ENCODE peak calls at places on chromosomes 16 and 17, in five cellular contexts. U is adrenal gland, W is AG04450, T is A673, G is breast epithelium. M is an unnamed sample. For H3K27me3, the result is how much of the 10 kb centered on the place peaks cover.

GRCh38 chr17:57215317-57215716 is 41.0 kb upstream of the MSI2 start:
- DNase-seq in U (peak), W (no peak), T (no peak), G (peak), M (no peak)

GRCh38 chr17:11144358-11145233 is 96.4 kb upstream of the SHISA6 start:
- DNase-seq in U (peak), W (no peak), T (peak), G (no peak), M (no peak)

GRCh38 chr16:9258423-9259051 is 167.1 kb downstream of the HAPSTR1 start:
- DNase-seq in U (no peak), W (no peak), T (peak), G (no peak), M (no peak)

GRCh38 chr17:19771971-19772630 is 24.0 kb upstream of the ALDH3A1 start:
- DNase-seq in U (no peak), W (no peak), T (no peak), G (no peak), M (no peak)

GRCh38 chr17:4786516-4786915 is 352 bp upstream of the VMO1 start:
- DNase-seq in U (no peak), W (no peak), T (no peak), G (no peak), M (no peak)

GRCh38 chr16:75108792-75109731 is 7.5 kb downstream of the LDHD start:
- DNase-seq in U (peak), W (peak), T (peak), G (peak), M (peak)

GRCh38 chr16:12461201-12461600 is 342.5 kb downstream of the CPPED1 start:
- DNase-seq in U (no peak), W (peak), T (no peak), G (no peak), M (no peak)

GRCh38 chr17:44555056-44555455 is 2.2 kb upstream of the FZD2 start:
- DNase-seq in U (no peak), W (no peak), T (peak), G (no peak), M (no peak)

GRCh38 chr17:61335105-61335844 is 64.4 kb upstream of the TBX2 start:
- DNase-seq in U (peak), W (no peak), T (no peak), G (no peak), M (no peak)

GRCh38 chr17:14014647-14015046 is 54.7 kb upstream of the COX10 start:
- DNase-seq in U (no peak), W (no peak), T (no peak), G (no peak), M (no peak)

DNA sequence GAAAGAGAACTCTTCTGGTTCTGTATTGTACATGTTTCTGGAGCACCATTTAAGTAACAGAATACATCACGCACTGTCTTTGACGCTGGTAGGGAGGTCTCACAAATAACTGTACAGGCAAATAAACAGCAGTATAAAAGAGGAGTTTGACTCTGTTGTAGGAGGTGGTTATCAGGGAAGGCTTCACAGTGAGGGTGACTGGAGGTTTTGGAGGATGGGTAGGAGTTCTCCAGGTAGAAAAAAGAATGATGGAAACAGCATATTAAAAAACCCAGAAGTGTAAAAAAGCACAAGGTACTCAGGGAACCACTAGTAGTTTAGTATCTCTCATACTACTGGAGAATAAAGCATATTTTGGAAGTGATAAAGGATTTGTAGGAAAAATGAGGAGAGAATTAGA is 2.7 kb upstream of the SLC6A2 start:
- DNase-seq in U (no peak), W (no peak), T (no peak), G (no peak), M (no peak)
- H3K27me3 ChIP-seq in U (under half), W (under half), T (half or more), G (under half), M (under half)

DNA sequence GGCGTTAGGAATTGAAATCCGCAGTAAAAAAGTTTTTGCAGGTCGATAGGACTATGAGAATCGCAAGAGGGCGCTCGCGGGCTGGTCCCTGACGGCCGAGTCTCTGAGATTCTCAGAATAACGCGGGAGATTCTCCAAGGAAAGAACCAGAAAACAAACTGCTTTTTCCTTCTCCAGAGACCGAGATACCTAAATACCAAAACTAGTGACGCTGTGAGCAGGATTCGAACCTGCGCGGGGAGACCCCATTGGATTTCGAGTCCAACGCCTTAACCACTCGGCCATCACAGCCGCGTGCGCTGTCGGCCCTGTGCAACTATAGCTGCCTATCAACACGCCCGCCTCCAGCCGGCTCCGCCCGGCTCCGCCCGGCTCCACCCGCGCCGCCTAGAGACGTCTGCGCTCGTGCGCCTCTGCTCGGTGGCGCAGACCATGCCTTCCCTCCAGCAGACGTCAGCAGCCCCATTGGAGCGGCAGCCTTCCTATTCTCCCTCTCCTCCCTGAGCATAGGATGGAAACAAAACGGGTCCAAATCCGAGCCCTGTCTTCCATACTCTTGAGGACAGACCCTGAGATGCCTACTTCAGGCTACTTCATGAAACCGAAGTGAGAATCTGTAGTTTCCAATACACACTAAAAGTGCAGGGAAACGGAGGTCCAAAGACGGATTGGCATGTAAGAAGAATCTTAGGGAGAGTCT is 13.4 kb downstream of the PER1 start:
- DNase-seq in U (peak), W (peak), T (peak), G (peak), M (peak)
- H3K4me3 ChIP-seq in U (no peak), W (peak), T (peak), G (peak), M (no peak)

DNA sequence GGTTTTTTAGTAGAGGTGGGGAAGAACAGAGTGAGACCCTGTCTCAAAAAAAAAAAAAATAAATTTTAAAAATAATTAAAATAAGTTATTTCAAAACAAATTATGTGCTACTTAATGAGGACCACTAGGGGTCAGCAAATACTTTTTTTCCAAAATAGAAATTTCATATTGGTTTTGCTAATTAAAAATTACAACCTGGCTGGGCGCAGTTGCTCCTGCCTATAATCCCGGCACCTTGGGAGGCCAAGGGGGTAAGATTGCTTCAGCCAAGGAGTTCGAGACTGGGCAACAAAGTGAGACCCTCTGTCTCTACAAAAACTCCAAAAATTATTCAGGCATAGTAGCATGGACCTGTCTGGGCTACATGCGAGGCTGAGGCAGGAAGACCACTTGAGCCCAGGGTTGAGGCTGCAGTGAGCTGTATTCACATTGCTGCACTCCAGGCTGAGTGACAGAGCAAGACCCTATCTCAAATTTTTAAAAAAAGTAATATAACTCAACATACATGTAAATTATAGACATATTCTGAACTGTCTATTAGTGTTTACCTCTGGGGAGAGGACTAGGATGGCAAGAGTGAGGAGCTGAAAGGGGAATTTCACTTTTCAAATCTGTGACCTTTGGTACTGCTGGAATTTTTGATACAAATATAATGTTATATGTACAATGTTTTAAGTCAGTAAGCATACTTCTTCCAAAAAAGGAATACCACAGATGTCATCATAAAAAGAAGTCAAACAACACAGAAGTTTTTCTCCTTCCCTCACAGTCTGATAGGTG is 8.1 kb downstream of the MEIOB start:
- DNase-seq in U (no peak), W (no peak), T (peak), G (no peak), M (no peak)
- TF ChIP-seq CTCF in U (peak), W (peak), T (peak), G (no peak), M (peak)

DNA sequence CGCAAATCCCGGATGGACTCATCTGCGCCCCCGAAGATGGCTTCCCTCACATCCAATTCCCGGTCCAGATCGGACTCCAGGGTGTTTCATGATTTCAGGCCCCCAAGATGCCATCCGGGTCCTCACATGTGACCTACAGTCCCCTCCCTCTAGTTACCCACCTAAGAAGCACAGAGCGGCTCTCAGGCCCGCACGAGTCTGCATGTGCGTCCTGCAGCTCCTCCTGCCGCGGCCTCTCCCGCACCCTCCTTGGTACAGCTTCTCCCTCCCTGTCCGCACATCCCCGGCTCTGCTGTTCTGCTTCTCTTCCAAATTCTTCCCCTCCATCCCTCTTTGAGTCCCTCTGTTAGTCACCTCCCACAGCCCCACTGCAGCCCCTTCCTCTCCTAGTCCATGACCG is 231.2 kb downstream of the RBFOX3 start:
- DNase-seq in U (no peak), W (no peak), T (no peak), G (no peak), M (no peak)
- H3K27me3 ChIP-seq in U (under half), W (under half), T (half or more), G (under half), M (under half)

DNA sequence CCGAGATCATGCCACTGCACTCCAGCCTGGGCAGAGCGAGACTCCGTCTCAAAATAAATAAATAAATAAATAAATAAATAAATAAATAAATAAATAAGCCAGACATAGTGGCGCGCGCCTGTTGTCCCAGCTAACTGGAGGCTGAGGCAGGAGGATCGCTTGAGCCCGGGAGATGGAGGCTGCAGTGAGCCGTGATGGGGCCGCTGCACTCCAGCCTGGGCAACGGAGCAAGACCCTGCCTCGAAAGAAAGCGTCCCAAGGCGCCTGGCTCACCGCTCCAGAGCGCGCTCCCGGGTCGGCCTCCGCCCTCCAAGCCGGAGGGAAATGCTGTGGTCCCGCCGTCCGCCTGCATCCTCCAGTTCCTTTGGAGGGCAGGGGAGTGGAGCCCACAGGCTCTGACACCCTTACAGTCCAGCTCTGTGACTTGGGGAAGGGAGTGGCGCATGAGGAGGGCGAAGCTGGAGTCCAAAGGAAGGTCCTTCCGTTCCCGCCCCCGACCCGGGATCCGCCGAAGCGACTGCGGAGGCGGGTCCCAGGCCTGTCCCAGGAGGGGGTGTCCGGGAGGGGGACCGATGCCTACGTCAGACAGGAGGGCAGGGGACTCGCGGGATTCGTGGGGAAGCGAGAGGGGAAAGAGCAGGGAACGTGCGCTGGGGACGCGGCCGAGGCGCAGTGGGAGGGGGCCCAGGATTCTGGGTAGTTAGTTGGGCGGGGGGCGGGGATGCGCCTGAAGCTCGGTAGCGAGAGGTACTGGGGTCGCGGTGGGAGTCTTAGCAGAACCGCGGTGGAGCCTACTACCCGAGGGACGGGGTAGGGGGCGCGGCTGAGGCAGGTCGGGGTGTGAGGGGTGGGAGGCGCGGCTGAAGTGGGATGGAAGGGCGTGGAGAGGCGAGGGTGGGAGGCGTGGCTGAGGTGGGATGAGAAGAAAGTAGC is 8.4 kb upstream of the TRPV2 start:
- DNase-seq in U (no peak), W (no peak), T (peak), G (peak), M (no peak)
- H3K4me3 ChIP-seq in U (peak), W (peak), T (peak), G (peak), M (peak)

M was measured in pancreas.